ENCODE peak calls at places on chromosomes 11 and 22, in eight cellular contexts. N, T, H, K, A, R, G and I are unnamed samples.

GRCh38 chr11:1568451-1568911 is 3.6 kb downstream of the DUSP8 start:
- DNase-seq in T (no peak), G (no peak), N (no peak), K (no peak), H (no peak), R (no peak), A (no peak), I (no peak)

GRCh38 chr11:111735262-111736116 is 30.7 kb downstream of the PPP2R1B start:
- DNase-seq in A (peak), H (peak), K (peak), R (no peak), T (no peak), N (peak), G (peak), I (peak)

GRCh38 chr11:102539567-102539966 is 9.0 kb upstream of the MMP7 start:
- DNase-seq in G (no peak), H (no peak), R (no peak), N (no peak), K (no peak), A (no peak), T (no peak), I (no peak)

GRCh38 chr22:37285937-37286336 is 3.6 kb downstream of the CYTH4 start:
- DNase-seq in H (no peak), G (no peak), R (no peak), T (no peak), N (no peak), K (no peak), A (no peak), I (no peak)

GRCh38 chr11:77559686-77560425 is 29.9 kb upstream of the AQP11 start:
- DNase-seq in T (no peak), H (peak), G (no peak), K (peak), R (no peak), N (no peak), A (no peak), I (no peak)

GRCh38 chr22:46053563-46054090 is 76.7 kb upstream of the WNT7B start:
- DNase-seq in G (peak), R (peak), K (no peak), N (no peak), A (peak), T (no peak), H (no peak), I (no peak)

GRCh38 chr11:36564376-36565032 is 3.3 kb upstream of the RAG1 start:
- DNase-seq in K (no peak), G (peak), N (peak), H (peak), A (peak), R (peak), T (peak), I (peak)

GRCh38 chr22:28053871-28054621 is 135.0 kb upstream of the PITPNB start:
- DNase-seq in A (no peak), G (no peak), R (no peak), K (no peak), H (no peak), T (no peak), N (no peak), I (no peak)

GRCh38 chr11:1570896-1571759 is 943 bp downstream of the DUSP8 start:
- DNase-seq in K (no peak), G (no peak), R (no peak), T (no peak), A (no peak), H (no peak), N (peak), I (no peak)

GRCh38 chr11:8814209-8814922 is 96.6 kb upstream of the AKIP1 start:
- DNase-seq in T (no peak), G (no peak), R (no peak), N (no peak), K (no peak), H (no peak), A (no peak), I (no peak)